ENCODE peak calls at places on chromosomes 5 and 9, in six cellular contexts. One of them, this sample, is unnamed.

GRCh38 chr5:135013947-135014570 is 20.0 kb downstream of the PITX1 start:
- DNase-seq in body of pancreas: peak; percentile 86
- DNase-seq in fibroblast of lung: peak; percentile 43
- DNase-seq in endothelial cell of umbilical vein: no peak
- DNase-seq in lung: no peak
- DNase-seq in foreskin keratinocyte: no peak
- DNase-seq in this sample: no peak

GRCh38 chr5:120516799-120517198 is 52.7 kb downstream of the PRR16 start:
- DNase-seq in body of pancreas: no peak
- DNase-seq in foreskin keratinocyte: no peak
- DNase-seq in lung: no peak
- DNase-seq in fibroblast of lung: peak; percentile 82
- DNase-seq in endothelial cell of umbilical vein: no peak
- DNase-seq in this sample: no peak

GRCh38 chr5:36897616-36898015 is 21.0 kb downstream of the NIPBL start:
- DNase-seq in lung: no peak
- DNase-seq in endothelial cell of umbilical vein: peak; percentile 52
- DNase-seq in body of pancreas: no peak
- DNase-seq in fibroblast of lung: peak; percentile 56
- DNase-seq in foreskin keratinocyte: no peak
- DNase-seq in this sample: peak; percentile 10

GRCh38 chr9:78118742-78119473 is 87.3 kb upstream of the GNAQ start:
- DNase-seq in lung: no peak
- DNase-seq in foreskin keratinocyte: peak; percentile 98
- DNase-seq in body of pancreas: no peak
- DNase-seq in fibroblast of lung: peak; percentile 79
- DNase-seq in endothelial cell of umbilical vein: no peak
- DNase-seq in this sample: peak; percentile 62

GRCh38 chr9:21294325-21294724 is 10.8 kb downstream of the IFNA5 start:
- DNase-seq in body of pancreas: peak; percentile 36
- DNase-seq in fibroblast of lung: peak; percentile 64
- DNase-seq in endothelial cell of umbilical vein: peak; percentile 11
- DNase-seq in foreskin keratinocyte: peak; percentile 87
- DNase-seq in lung: no peak
- DNase-seq in this sample: peak; percentile 69

GRCh38 chr9:129885018-129885669 is 49.9 kb downstream of the USP20 start:
- DNase-seq in lung: peak; percentile 46
- DNase-seq in fibroblast of lung: no peak
- DNase-seq in foreskin keratinocyte: no peak
- DNase-seq in body of pancreas: peak; percentile 48
- DNase-seq in endothelial cell of umbilical vein: peak; percentile 28
- DNase-seq in this sample: no peak

GRCh38 chr5:107700486-107700885 is 29.7 kb upstream of the EFNA5 start:
- DNase-seq in foreskin keratinocyte: no peak
- DNase-seq in lung: no peak
- DNase-seq in body of pancreas: no peak
- DNase-seq in endothelial cell of umbilical vein: no peak
- DNase-seq in fibroblast of lung: peak; percentile 4
- DNase-seq in this sample: no peak

GRCh38 chr5:168950241-168950951 is 350.5 kb downstream of the SLIT3 start:
- DNase-seq in lung: no peak
- DNase-seq in foreskin keratinocyte: no peak
- DNase-seq in endothelial cell of umbilical vein: no peak
- DNase-seq in body of pancreas: no peak
- DNase-seq in fibroblast of lung: no peak
- DNase-seq in this sample: no peak

GRCh38 chr5:57751710-57752109 is 269.1 kb upstream of the ACTBL2 start:
- DNase-seq in lung: no peak
- DNase-seq in fibroblast of lung: no peak
- DNase-seq in endothelial cell of umbilical vein: no peak
- DNase-seq in body of pancreas: no peak
- DNase-seq in foreskin keratinocyte: no peak
- DNase-seq in this sample: no peak

GRCh38 chr9:37369671-37370070 is 52.8 kb upstream of the GRHPR start:
- DNase-seq in body of pancreas: no peak
- DNase-seq in lung: no peak
- DNase-seq in fibroblast of lung: no peak
- DNase-seq in endothelial cell of umbilical vein: no peak
- DNase-seq in foreskin keratinocyte: no peak
- DNase-seq in this sample: no peak
- TF ChIP-seq CTCF in body of pancreas: no peak
- TF ChIP-seq CTCF in lung: no peak
- TF ChIP-seq CTCF in fibroblast of lung: no peak
- TF ChIP-seq CTCF in endothelial cell of umbilical vein: no peak
- TF ChIP-seq CTCF in foreskin keratinocyte: no peak
- TF ChIP-seq CTCF in this sample: no peak

GRCh38 chr9:91848146-91848545 is 101.9 kb downstream of the ROR2 start:
- DNase-seq in fibroblast of lung: no peak
- DNase-seq in lung: no peak
- DNase-seq in endothelial cell of umbilical vein: no peak
- DNase-seq in body of pancreas: no peak
- DNase-seq in foreskin keratinocyte: no peak
- DNase-seq in this sample: no peak
- H3K27ac ChIP-seq in fibroblast of lung: no peak overlapping the region
- H3K27ac ChIP-seq in lung: no peak overlapping the region
- H3K27ac ChIP-seq in endothelial cell of umbilical vein: no peak overlapping the region
- H3K27ac ChIP-seq in body of pancreas: no peak overlapping the region
- H3K27ac ChIP-seq in foreskin keratinocyte: no peak overlapping the region
- H3K27ac ChIP-seq in this sample: no peak overlapping the region

GRCh38 chr5:116557669-116558271 is 16.9 kb downstream of the SEMA6A start:
- DNase-seq in fibroblast of lung: peak; percentile 4
- DNase-seq in foreskin keratinocyte: no peak
- DNase-seq in body of pancreas: peak; percentile 17
- DNase-seq in endothelial cell of umbilical vein: peak; percentile 29
- DNase-seq in lung: no peak
- DNase-seq in this sample: no peak
- TF ChIP-seq CTCF in fibroblast of lung: peak; percentile 63
- TF ChIP-seq CTCF in foreskin keratinocyte: peak; percentile 77
- TF ChIP-seq CTCF in body of pancreas: peak; percentile 59
- TF ChIP-seq CTCF in endothelial cell of umbilical vein: peak; percentile 37
- TF ChIP-seq CTCF in lung: no peak
- TF ChIP-seq CTCF in this sample: peak; percentile 63

DNA sequence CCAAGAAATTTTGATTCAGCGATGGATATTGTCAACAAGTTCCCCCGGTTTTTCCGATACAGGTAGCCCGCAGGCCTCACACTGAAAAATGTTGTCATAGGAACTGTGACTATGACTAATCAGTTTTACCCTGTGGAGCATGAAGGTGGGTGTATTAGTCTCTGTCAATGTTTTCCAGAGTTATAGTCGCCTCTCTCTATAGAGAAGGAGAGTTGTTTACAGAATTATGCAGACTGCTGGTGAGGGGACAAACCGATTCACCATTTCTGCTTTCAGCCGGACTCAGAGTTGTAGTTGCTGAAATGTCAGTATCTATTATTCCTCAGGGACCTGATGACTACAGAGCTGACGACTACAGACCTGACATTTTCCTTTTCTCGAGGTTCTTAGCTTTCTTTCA is 178.4 kb downstream of the FGF1 start:
- DNase-seq in fibroblast of lung: no peak
- DNase-seq in lung: no peak
- DNase-seq in body of pancreas: no peak
- DNase-seq in endothelial cell of umbilical vein: no peak
- DNase-seq in foreskin keratinocyte: no peak
- DNase-seq in this sample: no peak
- H3K27ac ChIP-seq in fibroblast of lung: no peak overlapping the region
- H3K27ac ChIP-seq in lung: no peak overlapping the region
- H3K27ac ChIP-seq in body of pancreas: peak overlapping the region; percentile 20
- H3K27ac ChIP-seq in endothelial cell of umbilical vein: no peak overlapping the region
- H3K27ac ChIP-seq in foreskin keratinocyte: no peak overlapping the region
- H3K27ac ChIP-seq in this sample: no peak overlapping the region

DNA sequence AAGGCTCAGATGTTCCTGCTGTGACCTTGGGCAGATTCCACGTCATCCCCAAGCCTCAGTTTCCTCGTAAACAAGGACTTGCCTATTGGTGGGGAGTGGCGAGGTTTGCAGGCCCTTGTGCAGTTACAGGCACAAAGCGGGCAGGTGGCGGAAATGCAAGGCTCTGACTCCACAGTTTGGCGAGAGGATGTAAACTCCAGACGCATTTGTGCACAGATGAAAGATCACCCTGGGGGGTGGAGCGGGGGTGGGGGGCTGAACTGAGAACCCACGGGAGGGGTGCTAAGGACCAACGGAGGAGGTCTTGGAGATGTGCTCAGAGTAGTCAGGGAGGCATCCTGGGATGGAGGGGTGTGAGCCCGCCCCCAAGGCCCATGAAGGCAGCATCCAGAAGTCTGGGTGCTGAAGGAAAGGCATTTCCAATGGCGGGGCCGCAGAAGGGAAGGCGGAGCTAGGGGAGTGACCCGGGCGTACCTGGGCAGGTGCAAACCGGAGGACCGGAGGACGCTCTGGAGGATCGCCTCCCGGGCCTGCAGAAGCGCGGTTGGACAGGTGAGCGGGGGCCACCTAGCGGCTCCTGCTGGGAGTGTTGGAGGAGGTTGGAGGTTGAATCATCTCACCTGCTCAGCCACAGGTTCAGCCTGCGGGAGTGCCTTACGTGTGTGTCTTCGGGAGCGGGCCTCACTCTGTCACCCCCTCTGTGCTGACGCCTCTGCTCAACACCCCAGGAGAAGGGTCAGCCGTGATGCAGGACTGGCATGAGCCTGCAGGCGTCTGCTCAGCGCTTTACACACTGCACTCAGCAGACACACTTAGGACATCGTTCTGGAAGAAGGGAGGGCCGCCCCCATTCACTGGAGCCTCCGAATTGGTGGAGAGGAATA is 1.9 kb upstream of the FIBCD1 start:
- DNase-seq in foreskin keratinocyte: peak; percentile 74
- DNase-seq in fibroblast of lung: peak; percentile 23
- DNase-seq in body of pancreas: peak; percentile 88
- DNase-seq in endothelial cell of umbilical vein: peak; percentile 44
- DNase-seq in lung: peak; percentile 81
- DNase-seq in this sample: peak; percentile 99
- TF ChIP-seq CTCF in foreskin keratinocyte: peak; percentile 99
- TF ChIP-seq CTCF in fibroblast of lung: peak; percentile 70
- TF ChIP-seq CTCF in body of pancreas: peak; percentile 89
- TF ChIP-seq CTCF in endothelial cell of umbilical vein: peak; percentile 64
- TF ChIP-seq CTCF in lung: peak; percentile 49
- TF ChIP-seq CTCF in this sample: peak; percentile 99

GRCh38 chr9:83649080-83649479 is 26.1 kb downstream of the IDNK start:
- DNase-seq in foreskin keratinocyte: peak; percentile 7
- DNase-seq in lung: peak; percentile 65
- DNase-seq in fibroblast of lung: peak; percentile 11
- DNase-seq in body of pancreas: peak; percentile 73
- DNase-seq in endothelial cell of umbilical vein: peak; percentile 32
- DNase-seq in this sample: peak; percentile 73
- H3K27ac ChIP-seq in foreskin keratinocyte: no peak overlapping the region
- H3K27ac ChIP-seq in lung: no peak overlapping the region
- H3K27ac ChIP-seq in fibroblast of lung: no peak overlapping the region
- H3K27ac ChIP-seq in body of pancreas: no peak overlapping the region
- H3K27ac ChIP-seq in endothelial cell of umbilical vein: no peak overlapping the region
- H3K27ac ChIP-seq in this sample: no peak overlapping the region